ENCODE peak calls at places on chromosomes 6 and 20, in nine cellular contexts. T is stimulated activated CD8-positive, alpha-beta memory T cell treated with anti-CD3 and anti-CD28 coated beads, Interleukin-7, amount 100 ng/mL, for 1 hour; N is CD4-positive, alpha-beta memory T cell; Y is left lobe of liver; L is T1000; I is T-helper 2 cell; M is activated T-helper 1 cell treated with anti-CD3 and anti-CD28 coated beads, Interleukin-12 subunit alpha, Interleukin-12 subunit beta, Interleukin-2, Interleukin-4 antibody, amounts not matched to agents 30 ng/mL and 10 ng/mL and 1 ng/mL, durations not matched to agents 14 hours and 24 hours and 36 hours; Z is lower lobe of right lung; D is endothelial cell. K is an unnamed sample.

GRCh38 chr6:5084192-5084786 is 852 bp upstream of the PPP1R3G start:
- DNase-seq in Y (peak), M (no peak), Z (no peak), I (no peak), L (no peak), N (no peak), D (peak), T (no peak), K (no peak)

GRCh38 chr6:159321267-159321666 is 152.1 kb downstream of the FNDC1 start:
- DNase-seq in L (no peak), N (no peak), I (no peak), D (no peak), Z (no peak), T (no peak), M (no peak), Y (no peak), K (no peak)

GRCh38 chr20:3711418-3712043 is 869 bp downstream of the SIGLEC1 start:
- DNase-seq in N (no peak), L (no peak), Z (no peak), T (no peak), D (no peak), M (no peak), I (no peak), Y (no peak), K (no peak)

GRCh38 chr6:157088841-157089240 is 234.5 kb downstream of the TMEM242 start:
- DNase-seq in Z (no peak), M (no peak), D (no peak), T (no peak), I (no peak), Y (no peak), L (no peak), N (no peak), K (peak)

GRCh38 chr20:19757487-19757972 is 528 bp upstream of the RIN2 start:
- DNase-seq in T (no peak), M (no peak), N (no peak), Y (peak), I (no peak), L (peak), D (peak), Z (peak), K (peak)

GRCh38 chr6:74657033-74657432 is 548.8 kb downstream of the COL12A1 start:
- DNase-seq in N (no peak), L (no peak), Z (no peak), D (no peak), Y (no peak), M (no peak), I (no peak), T (no peak), K (no peak)

GRCh38 chr6:44316481-44316880 is 3.3 kb upstream of the AARS2 start:
- DNase-seq in D (no peak), L (no peak), Z (no peak), M (no peak), Y (no peak), I (no peak), N (no peak), T (no peak), K (no peak)

GRCh38 chr6:87250019-87250418 is 72.4 kb upstream of the SMIM8 start:
- DNase-seq in I (no peak), D (no peak), Z (no peak), Y (no peak), M (no peak), T (no peak), N (no peak), L (no peak), K (no peak)

GRCh38 chr20:208937-209566 is 18.0 kb upstream of the DEFB129 start:
- DNase-seq in I (no peak), N (peak), M (peak), D (peak), L (no peak), Z (no peak), Y (no peak), T (no peak), K (peak)

GRCh38 chr6:33638581-33638980 is 17.5 kb downstream of the ITPR3 start:
- DNase-seq in T (no peak), L (no peak), I (no peak), N (no peak), Z (peak), D (no peak), Y (no peak), M (no peak), K (no peak)